ENCODE peak calls at places on chromosome 16, in five cellular contexts. Y is K562, S is HCT116, F is GM23248, P is neuronal stem cell. B is an unnamed sample.

GRCh38 chr16:12295395-12295794 is 318.9 kb downstream of the SNX29 start:
- DNase-seq in Y (no peak), S (no peak), F (peak), P (no peak), B (no peak)

GRCh38 chr16:56197227-56197992 is 6.1 kb downstream of the GNAO1 start:
- DNase-seq in Y (no peak), S (no peak), F (no peak), P (no peak), B (peak)

GRCh38 chr16:28863929-28864886 is 565 bp downstream of the SH2B1 start:
- DNase-seq in Y (peak), S (no peak), F (peak), P (no peak), B (no peak)

GRCh38 chr16:73217654-73218053 is 169.7 kb upstream of the ZFHX3 start:
- DNase-seq in Y (peak), S (no peak), F (no peak), P (no peak), B (no peak)

GRCh38 chr16:82061861-82062525 is 26.9 kb downstream of the HSD17B2 start:
- DNase-seq in Y (peak), S (peak), F (peak), P (no peak), B (no peak)

GRCh38 chr16:58042886-58043515 is 17.4 kb downstream of the MMP15 start:
- DNase-seq in Y (no peak), S (no peak), F (no peak), P (no peak), B (no peak)

GRCh38 chr16:87484487-87485331 is 8.1 kb downstream of the ZCCHC14 start:
- DNase-seq in Y (peak), S (no peak), F (no peak), P (no peak), B (no peak)

GRCh38 chr16:55265926-55266325 is 58.1 kb upstream of the IRX6 start:
- DNase-seq in Y (no peak), S (no peak), F (no peak), P (no peak), B (no peak)

GRCh38 chr16:57191056-57191536 is 5.0 kb downstream of the RSPRY1 start:
- DNase-seq in Y (no peak), S (no peak), F (peak), P (no peak), B (no peak)

GRCh38 chr16:56689171-56689570 is 6.9 kb downstream of the MT1X start:
- DNase-seq in Y (no peak), S (no peak), F (peak), P (no peak), B (no peak)

GRCh38 chr16:19601083-19601976 is 45.8 kb downstream of the VPS35L start:
- DNase-seq in Y (peak), S (peak), F (peak), P (peak), B (peak)

GRCh38 chr16:19898924-19899604 is 14.4 kb upstream of the GPRC5B start:
- DNase-seq in Y (peak), S (peak), F (peak), P (peak), B (peak)

GRCh38 chr16:47413041-47413440 is 47.8 kb downstream of the ITFG1 start:
- DNase-seq in Y (no peak), S (no peak), F (no peak), P (no peak), B (no peak)

GRCh38 chr16:58025351-58026138 is at the start of gene MMP15:
- DNase-seq in Y (peak), S (peak), F (peak), P (peak), B (peak)

GRCh38 chr16:60945225-60945624 is 1091.0 kb downstream of the CDH8 start:
- DNase-seq in Y (peak), S (no peak), F (no peak), P (peak), B (peak)

GRCh38 chr16:23158114-23158513 is 8.9 kb upstream of the USP31 start:
- DNase-seq in Y (no peak), S (no peak), F (no peak), P (no peak), B (no peak)

GRCh38 chr16:78647019-78647418 is 547.6 kb downstream of the WWOX start:
- DNase-seq in Y (no peak), S (no peak), F (no peak), P (no peak), B (no peak)

GRCh38 chr16:17211797-17212196 is 259.0 kb downstream of the XYLT1 start:
- DNase-seq in Y (peak), S (peak), F (peak), P (peak), B (peak)

GRCh38 chr16:73399486-73399885 is 351.6 kb upstream of the ZFHX3 start:
- DNase-seq in Y (no peak), S (no peak), F (no peak), P (no peak), B (no peak)

GRCh38 chr16:66070140-66070887 is 296.2 kb upstream of the CDH5 start:
- DNase-seq in Y (no peak), S (no peak), F (peak), P (no peak), B (no peak)

GRCh38 chr16:66901626-66902025 is 17.1 kb downstream of the CDH16 start:
- DNase-seq in Y (no peak), S (no peak), F (no peak), P (no peak), B (no peak)

GRCh38 chr16:2474877-2475412 is at the start of gene TBC1D24:
- DNase-seq in Y (peak), S (peak), F (peak), P (peak), B (peak)

GRCh38 chr16:20613471-20613887 is 37.3 kb upstream of the ACSM2B start:
- DNase-seq in Y (no peak), S (no peak), F (no peak), P (no peak), B (no peak)

GRCh38 chr16:82954224-82954929 is 327.6 kb downstream of the CDH13 start:
- DNase-seq in Y (no peak), S (no peak), F (peak), P (no peak), B (no peak)

GRCh38 chr16:68091604-68092261 is 6.6 kb downstream of the NFATC3 start:
- DNase-seq in Y (peak), S (no peak), F (peak), P (no peak), B (no peak)

DNA sequence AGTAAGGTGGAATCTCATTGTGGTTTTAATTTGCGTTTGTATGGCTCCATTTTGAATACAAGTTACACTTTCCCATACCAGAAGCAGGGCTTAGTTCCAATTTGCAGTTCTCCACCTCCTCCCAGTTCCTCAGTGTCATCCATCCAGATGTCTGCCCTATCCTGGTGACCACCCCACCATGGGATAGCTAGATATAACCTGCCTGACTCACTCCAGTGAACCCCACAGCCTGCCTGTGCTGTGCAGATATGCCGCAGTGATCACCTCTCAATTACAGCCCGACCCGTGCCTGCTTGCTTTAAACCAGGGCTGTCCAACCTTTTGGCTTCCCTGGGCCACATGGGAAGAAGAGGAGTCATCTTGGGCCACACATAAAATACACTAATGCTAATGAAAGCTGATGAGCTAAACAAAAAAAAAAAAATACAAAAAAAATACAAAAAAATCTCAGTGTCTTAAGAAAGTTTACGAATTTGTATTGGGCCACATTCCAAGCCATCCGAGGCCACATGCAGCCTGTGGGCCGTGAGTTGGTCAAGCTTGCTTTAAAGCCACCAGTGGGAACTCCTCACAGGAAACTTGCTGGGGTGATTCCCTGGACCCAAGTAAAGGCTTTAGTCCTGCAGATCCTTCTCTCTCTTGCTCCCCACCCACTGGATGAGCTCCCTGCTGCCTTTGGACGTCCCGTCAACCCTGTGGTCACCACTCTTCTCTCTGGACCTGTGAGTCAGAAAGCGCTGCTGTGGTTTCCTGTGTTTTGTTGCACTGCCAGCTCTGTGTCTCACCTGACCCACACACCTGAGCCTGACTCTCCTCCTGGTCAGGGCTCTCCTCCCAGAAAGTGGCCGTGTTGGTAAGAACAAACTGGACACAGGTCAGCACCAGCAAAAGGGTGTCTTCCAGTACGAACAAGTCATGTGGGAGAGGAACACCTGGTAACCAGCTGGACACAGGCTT is 83.0 kb downstream of the EMP2 start:
- DNase-seq in Y (peak), S (no peak), F (no peak), P (no peak), B (no peak)
- H3K9ac ChIP-seq in Y (peak), S (no peak), F (no peak), P (no peak), B (no peak)

DNA sequence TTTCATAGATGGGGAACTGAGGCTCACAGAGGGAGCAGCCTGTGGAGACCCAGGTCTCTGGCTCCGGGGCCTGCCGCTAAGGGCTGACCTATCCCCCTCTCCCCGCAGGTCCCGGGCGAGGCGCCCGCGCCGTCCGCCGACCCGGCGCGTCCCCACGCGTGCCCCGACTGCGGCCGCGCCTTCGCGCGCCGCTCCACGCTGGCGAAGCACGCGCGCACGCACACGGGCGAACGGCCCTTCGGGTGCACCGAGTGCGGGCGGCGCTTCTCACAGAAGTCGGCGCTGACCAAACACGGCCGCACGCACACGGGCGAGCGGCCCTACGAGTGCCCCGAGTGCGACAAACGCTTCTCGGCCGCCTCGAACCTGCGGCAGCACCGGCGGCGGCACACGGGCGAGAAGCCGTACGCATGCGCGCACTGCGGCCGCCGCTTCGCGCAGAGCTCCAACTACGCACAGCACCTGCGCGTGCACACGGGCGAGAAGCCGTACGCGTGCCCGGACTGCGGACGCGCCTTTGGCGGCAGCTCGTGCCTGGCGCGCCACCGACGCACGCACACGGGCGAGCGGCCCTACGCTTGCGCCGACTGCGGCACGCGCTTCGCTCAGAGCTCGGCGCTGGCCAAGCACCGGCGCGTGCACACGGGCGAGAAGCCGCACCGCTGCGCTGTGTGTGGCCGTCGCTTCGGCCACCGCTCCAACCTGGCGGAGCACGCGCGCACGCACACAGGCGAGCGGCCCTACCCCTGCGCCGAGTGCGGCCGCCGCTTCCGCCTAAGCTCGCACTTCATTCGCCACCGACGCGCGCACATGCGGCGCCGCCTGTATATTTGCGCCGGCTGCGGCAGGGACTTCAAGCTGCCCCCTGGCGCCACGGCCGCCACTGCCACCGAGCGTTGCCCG is 10.3 kb downstream of the ZNF771 start:
- DNase-seq in Y (no peak), S (peak), F (peak), P (peak), B (peak)
- H3K4me3 ChIP-seq in Y (no peak), S (peak), F (peak), P (peak), B (peak)

DNA sequence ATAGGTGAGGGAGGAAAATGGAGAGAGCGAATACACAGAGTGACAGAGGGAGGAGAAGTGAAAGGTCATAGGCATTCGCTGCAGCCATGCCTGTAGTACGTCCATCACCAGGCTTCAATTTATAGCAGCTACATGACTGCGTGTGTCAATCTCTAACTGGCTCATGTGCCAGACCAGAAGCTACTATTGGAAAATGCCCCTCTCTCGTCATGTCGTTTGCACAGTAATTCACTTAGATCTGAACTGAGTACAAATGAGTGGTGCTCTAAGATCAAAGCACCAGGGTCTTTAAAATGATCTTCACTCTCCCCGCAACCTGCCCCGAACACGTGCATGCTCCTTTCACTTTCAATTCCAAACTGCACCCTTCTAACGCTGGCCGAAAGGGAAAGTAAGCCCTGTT is 51.3 kb downstream of the ADCY9 start:
- DNase-seq in Y (no peak), S (no peak), F (no peak), P (no peak), B (no peak)
- H3K9ac ChIP-seq in Y (no peak), S (no peak), F (no peak), P (no peak), B (no peak)

GRCh38 chr16:86016201-86016965 is 117.4 kb downstream of the IRF8 start:
- DNase-seq in Y (peak), S (peak), F (peak), P (peak), B (peak)

GRCh38 chr16:86020971-86021370 is 122.0 kb downstream of the IRF8 start:
- DNase-seq in Y (no peak), S (no peak), F (no peak), P (no peak), B (no peak)

GRCh38 chr16:86022381-86022960 is 123.5 kb downstream of the IRF8 start:
- DNase-seq in Y (no peak), S (no peak), F (no peak), P (no peak), B (peak)

GRCh38 chr16:86018487-86018886 is 119.5 kb downstream of the IRF8 start:
- DNase-seq in Y (no peak), S (no peak), F (peak), P (no peak), B (peak)

DNA sequence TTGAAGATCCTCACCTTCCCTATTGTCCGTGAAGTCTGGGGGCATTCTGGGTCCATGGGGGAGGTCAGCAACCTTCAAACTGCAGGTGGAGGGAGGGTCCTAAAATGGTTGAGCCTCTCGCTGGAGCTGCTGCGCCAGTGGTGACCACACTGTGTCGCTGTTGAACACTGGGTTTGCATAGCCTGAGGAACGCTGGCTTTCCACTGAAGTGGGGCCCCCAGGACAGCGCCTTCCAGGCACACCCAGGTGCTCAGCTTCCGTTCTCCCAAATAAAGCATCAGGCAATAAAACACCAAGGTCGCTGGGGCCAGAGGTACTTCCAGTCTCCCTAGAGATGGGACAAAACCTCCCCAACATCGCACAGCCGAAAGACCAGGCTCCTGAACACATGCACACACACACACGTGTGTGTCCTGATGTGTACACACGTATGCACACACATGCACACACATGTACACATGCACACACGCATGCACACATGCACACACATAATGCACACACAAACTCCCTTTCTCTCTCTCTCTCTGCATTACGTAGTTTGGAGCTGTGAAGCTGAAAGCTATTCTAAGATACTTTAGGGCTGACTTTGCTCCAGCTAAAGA is 120.6 kb downstream of the IRF8 start:
- DNase-seq in Y (peak), S (no peak), F (no peak), P (no peak), B (peak)
- H3K4me3 ChIP-seq in Y (no peak), S (no peak), F (no peak), P (peak), B (no peak)

GRCh38 chr16:85462405-85463227 is 150.5 kb upstream of the GSE1 start:
- DNase-seq in Y (peak), S (no peak), F (peak), P (peak), B (peak)
- H3K9ac ChIP-seq in Y (peak), S (no peak), F (peak), P (no peak), B (no peak)

GRCh38 chr16:88855736-88856121 is 1.0 kb downstream of the GALNS start:
- DNase-seq in Y (no peak), S (no peak), F (no peak), P (no peak), B (no peak)
- H3K4me3 ChIP-seq in Y (peak), S (peak), F (peak), P (peak), B (peak)

DNA sequence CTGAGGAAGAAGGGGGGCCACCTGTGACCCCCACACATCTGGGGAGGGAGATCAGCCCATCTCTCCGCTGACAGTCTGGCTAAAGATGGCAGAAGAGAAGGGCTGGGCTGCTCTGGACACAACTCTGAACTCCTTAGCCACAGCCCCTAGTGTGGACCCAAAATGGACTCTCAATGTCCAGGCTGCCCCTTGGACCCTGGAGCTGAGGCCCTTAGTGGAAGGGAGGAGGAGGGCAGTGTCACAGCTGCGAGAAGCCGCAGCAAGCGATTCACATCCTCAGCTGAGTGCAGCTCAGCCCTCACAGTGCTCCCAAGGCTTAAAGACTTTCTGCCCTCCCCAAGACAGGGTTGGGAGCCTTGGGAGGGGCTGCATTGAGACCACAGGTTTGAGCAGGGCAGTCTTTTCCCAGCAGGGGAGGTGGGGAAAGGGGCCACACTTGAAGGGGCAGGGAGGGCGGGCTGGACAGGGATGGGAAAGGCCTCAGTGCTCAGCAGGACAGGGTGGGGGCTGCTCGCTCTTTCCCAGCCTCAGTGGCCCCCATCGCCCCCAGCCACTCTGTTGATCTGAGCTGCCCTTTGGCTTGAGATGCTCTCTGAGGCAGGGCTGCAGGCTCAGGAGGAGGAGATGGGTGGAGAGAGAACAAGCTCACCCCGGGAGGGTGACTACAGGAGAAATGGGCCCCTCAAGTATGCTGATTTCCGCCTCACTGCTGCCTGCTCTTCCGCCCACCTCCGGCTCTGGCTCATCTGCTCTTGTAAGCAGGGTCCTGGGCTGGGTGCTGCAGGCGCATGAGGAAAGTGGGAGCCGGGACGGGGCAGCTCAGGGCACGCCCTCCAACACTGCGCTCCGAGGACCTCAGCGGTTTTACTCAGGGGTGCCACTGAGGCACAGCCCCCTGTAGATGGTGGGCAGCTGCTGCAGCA is 50.9 kb upstream of the MTSS2 start:
- DNase-seq in Y (no peak), S (no peak), F (peak), P (no peak), B (peak)
- H3K9ac ChIP-seq in Y (no peak), S (no peak), F (peak), P (peak), B (no peak)

GRCh38 chr16:74735162-74735452 is 34.4 kb upstream of the MLKL start:
- DNase-seq in Y (no peak), S (no peak), F (no peak), P (no peak), B (peak)
- H3K4me3 ChIP-seq in Y (no peak), S (no peak), F (no peak), P (no peak), B (no peak)

GRCh38 chr16:31529398-31530312 is 2.0 kb downstream of the AHSP start:
- DNase-seq in Y (peak), S (no peak), F (peak), P (no peak), B (peak)

GRCh38 chr16:31525113-31525512 is 2.6 kb upstream of the AHSP start:
- DNase-seq in Y (no peak), S (no peak), F (no peak), P (no peak), B (no peak)

GRCh38 chr16:31528726-31529397 is 1.2 kb downstream of the AHSP start:
- DNase-seq in Y (no peak), S (no peak), F (peak), P (no peak), B (peak)

GRCh38 chr16:31530405-31530804 is 2.7 kb downstream of the AHSP start:
- DNase-seq in Y (no peak), S (no peak), F (no peak), P (no peak), B (no peak)

GRCh38 chr16:31527617-31528287 is at the start of gene AHSP:
- DNase-seq in Y (peak), S (no peak), F (no peak), P (no peak), B (peak)
- H3K9ac ChIP-seq in Y (peak), S (no peak), F (no peak), P (no peak), B (no peak)